ENCODE peak calls at places on chromosomes 2 and 18, in ten cellular contexts. One of them, this sample, is unnamed.

GRCh38 chr2:44126106-44126797 is 42.4 kb upstream of the PPM1B start:
- DNase-seq in spleen: no peak
- DNase-seq in SK-N-SH: no peak
- DNase-seq in stomach: no peak
- DNase-seq in esophagus squamous epithelium: no peak
- DNase-seq in ovary: no peak
- DNase-seq in GM12864: no peak
- DNase-seq in Panc1: no peak
- DNase-seq in A549: peak; percentile 46
- DNase-seq in CD4-positive, alpha-beta T cell: no peak
- DNase-seq in this sample: peak; percentile 41

GRCh38 chr2:31171142-31171541 is 32.9 kb upstream of the GALNT14 start:
- DNase-seq in SK-N-SH: no peak
- DNase-seq in esophagus squamous epithelium: no peak
- DNase-seq in CD4-positive, alpha-beta T cell: no peak
- DNase-seq in GM12864: no peak
- DNase-seq in Panc1: no peak
- DNase-seq in spleen: no peak
- DNase-seq in A549: no peak
- DNase-seq in ovary: no peak
- DNase-seq in stomach: no peak
- DNase-seq in this sample: no peak

GRCh38 chr18:44743626-44744025 is 62.9 kb downstream of the SETBP1 start:
- DNase-seq in A549: no peak
- DNase-seq in stomach: no peak
- DNase-seq in spleen: no peak
- DNase-seq in ovary: no peak
- DNase-seq in CD4-positive, alpha-beta T cell: no peak
- DNase-seq in esophagus squamous epithelium: no peak
- DNase-seq in GM12864: no peak
- DNase-seq in SK-N-SH: peak; percentile 10
- DNase-seq in Panc1: no peak
- DNase-seq in this sample: no peak

GRCh38 chr2:241011751-241012510 is 13.5 kb downstream of the SNED1 start:
- DNase-seq in spleen: peak; percentile 58
- DNase-seq in stomach: peak; percentile 15
- DNase-seq in GM12864: no peak
- DNase-seq in esophagus squamous epithelium: no peak
- DNase-seq in CD4-positive, alpha-beta T cell: no peak
- DNase-seq in ovary: peak; percentile 9
- DNase-seq in A549: no peak
- DNase-seq in Panc1: no peak
- DNase-seq in SK-N-SH: peak; percentile 40
- DNase-seq in this sample: no peak

GRCh38 chr18:74929110-74929509 is 279.8 kb downstream of the PTGR3 start:
- DNase-seq in SK-N-SH: peak; percentile 25
- DNase-seq in Panc1: no peak
- DNase-seq in CD4-positive, alpha-beta T cell: no peak
- DNase-seq in stomach: peak; percentile 76
- DNase-seq in GM12864: no peak
- DNase-seq in spleen: peak; percentile 78
- DNase-seq in ovary: no peak
- DNase-seq in A549: no peak
- DNase-seq in esophagus squamous epithelium: no peak
- DNase-seq in this sample: no peak

GRCh38 chr2:237665713-237666143 is 38.3 kb downstream of the LRRFIP1 start:
- DNase-seq in esophagus squamous epithelium: no peak
- DNase-seq in ovary: no peak
- DNase-seq in GM12864: no peak
- DNase-seq in stomach: no peak
- DNase-seq in SK-N-SH: no peak
- DNase-seq in A549: no peak
- DNase-seq in spleen: no peak
- DNase-seq in CD4-positive, alpha-beta T cell: no peak
- DNase-seq in Panc1: no peak
- DNase-seq in this sample: no peak

GRCh38 chr2:228613133-228613532 is 431.6 kb upstream of the SPHKAP start:
- DNase-seq in CD4-positive, alpha-beta T cell: no peak
- DNase-seq in stomach: no peak
- DNase-seq in ovary: no peak
- DNase-seq in esophagus squamous epithelium: no peak
- DNase-seq in GM12864: no peak
- DNase-seq in Panc1: peak; percentile 5
- DNase-seq in SK-N-SH: no peak
- DNase-seq in spleen: no peak
- DNase-seq in A549: peak; percentile 5
- DNase-seq in this sample: peak; percentile 85

GRCh38 chr2:190678444-190679162 is 29.7 kb downstream of the NAB1 start:
- DNase-seq in spleen: no peak
- DNase-seq in Panc1: no peak
- DNase-seq in A549: no peak
- DNase-seq in CD4-positive, alpha-beta T cell: no peak
- DNase-seq in SK-N-SH: no peak
- DNase-seq in stomach: no peak
- DNase-seq in esophagus squamous epithelium: no peak
- DNase-seq in GM12864: peak; percentile 89
- DNase-seq in ovary: no peak
- DNase-seq in this sample: no peak

GRCh38 chr2:147662221-147662620 is 182.6 kb upstream of the ACVR2A start:
- DNase-seq in CD4-positive, alpha-beta T cell: no peak
- DNase-seq in Panc1: no peak
- DNase-seq in spleen: no peak
- DNase-seq in SK-N-SH: no peak
- DNase-seq in GM12864: no peak
- DNase-seq in esophagus squamous epithelium: no peak
- DNase-seq in ovary: no peak
- DNase-seq in A549: no peak
- DNase-seq in stomach: no peak
- DNase-seq in this sample: no peak

GRCh38 chr2:147660680-147661079 is 184.1 kb upstream of the ACVR2A start:
- DNase-seq in esophagus squamous epithelium: no peak
- DNase-seq in CD4-positive, alpha-beta T cell: no peak
- DNase-seq in Panc1: no peak
- DNase-seq in SK-N-SH: no peak
- DNase-seq in ovary: no peak
- DNase-seq in A549: no peak
- DNase-seq in spleen: no peak
- DNase-seq in stomach: no peak
- DNase-seq in GM12864: no peak
- DNase-seq in this sample: no peak

GRCh38 chr2:147659051-147659450 is 185.8 kb upstream of the ACVR2A start:
- DNase-seq in spleen: no peak
- DNase-seq in A549: no peak
- DNase-seq in Panc1: no peak
- DNase-seq in esophagus squamous epithelium: no peak
- DNase-seq in stomach: no peak
- DNase-seq in SK-N-SH: no peak
- DNase-seq in ovary: no peak
- DNase-seq in CD4-positive, alpha-beta T cell: no peak
- DNase-seq in GM12864: no peak
- DNase-seq in this sample: no peak

DNA sequence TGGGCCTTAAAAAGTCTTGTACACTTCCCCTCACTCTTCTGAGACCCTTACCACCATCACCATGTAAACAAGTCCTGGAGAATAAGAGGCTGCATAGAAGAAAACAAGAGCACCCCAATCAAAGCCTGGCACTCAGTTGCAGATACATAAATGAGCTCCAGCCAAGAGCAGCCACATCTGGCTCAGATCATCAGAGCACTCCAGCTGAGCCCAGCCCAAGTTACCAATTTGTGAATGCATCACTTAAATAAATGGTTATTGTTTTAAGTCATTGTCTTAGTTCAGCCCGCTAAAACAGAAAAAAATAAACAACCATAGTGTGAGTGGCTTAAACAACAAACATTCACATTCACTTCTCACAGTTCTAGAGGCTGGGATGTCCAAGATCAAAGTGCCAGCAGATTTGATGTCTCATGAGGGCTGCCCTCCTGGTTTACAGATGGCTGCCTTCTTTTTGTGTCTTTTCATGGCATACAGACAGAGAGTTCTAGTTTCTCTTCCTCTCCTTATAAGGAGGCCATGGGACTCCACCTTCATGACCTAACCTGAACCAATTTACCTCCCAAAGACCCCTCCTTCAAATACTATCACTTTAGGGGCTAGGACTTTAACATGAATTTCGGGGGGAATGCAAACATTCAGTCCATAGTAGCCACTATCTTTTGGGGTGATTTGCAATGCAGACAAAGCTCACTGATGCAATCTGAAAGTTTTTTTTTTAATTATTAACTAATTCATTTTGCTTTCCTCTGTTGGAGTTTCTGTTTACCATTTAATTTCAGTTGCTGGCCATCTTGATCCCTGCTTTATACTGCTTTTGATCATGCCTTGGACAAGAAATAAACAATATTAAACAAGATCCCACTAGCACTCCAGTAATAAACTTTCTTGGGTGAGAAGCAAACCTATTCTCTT is 187.5 kb upstream of the ACVR2A start:
- DNase-seq in spleen: no peak
- DNase-seq in SK-N-SH: no peak
- DNase-seq in stomach: no peak
- DNase-seq in GM12864: no peak
- DNase-seq in esophagus squamous epithelium: no peak
- DNase-seq in A549: no peak
- DNase-seq in CD4-positive, alpha-beta T cell: no peak
- DNase-seq in ovary: no peak
- DNase-seq in Panc1: no peak
- DNase-seq in this sample: no peak
- TF ChIP-seq CTCF in spleen: no peak
- TF ChIP-seq CTCF in SK-N-SH: no peak
- TF ChIP-seq CTCF in stomach: no peak
- TF ChIP-seq CTCF in GM12864: no peak
- TF ChIP-seq CTCF in esophagus squamous epithelium: no peak
- TF ChIP-seq CTCF in A549: no peak
- TF ChIP-seq CTCF in CD4-positive, alpha-beta T cell: no peak
- TF ChIP-seq CTCF in ovary: no peak
- TF ChIP-seq CTCF in Panc1: no peak
- TF ChIP-seq CTCF in this sample: no peak

GRCh38 chr2:95329401-95329800 is 32.3 kb downstream of the KCNIP3 start:
- DNase-seq in Panc1: no peak
- DNase-seq in GM12864: no peak
- DNase-seq in CD4-positive, alpha-beta T cell: no peak
- DNase-seq in esophagus squamous epithelium: no peak
- DNase-seq in spleen: no peak
- DNase-seq in ovary: no peak
- DNase-seq in SK-N-SH: no peak
- DNase-seq in A549: no peak
- DNase-seq in stomach: no peak
- DNase-seq in this sample: no peak

GRCh38 chr2:95331606-95332005 is 34.5 kb downstream of the KCNIP3 start:
- DNase-seq in GM12864: no peak
- DNase-seq in CD4-positive, alpha-beta T cell: no peak
- DNase-seq in stomach: no peak
- DNase-seq in esophagus squamous epithelium: no peak
- DNase-seq in Panc1: no peak
- DNase-seq in ovary: no peak
- DNase-seq in A549: no peak
- DNase-seq in SK-N-SH: no peak
- DNase-seq in spleen: no peak
- DNase-seq in this sample: no peak

GRCh38 chr2:95330939-95331338 is 33.8 kb downstream of the KCNIP3 start:
- DNase-seq in SK-N-SH: no peak
- DNase-seq in A549: no peak
- DNase-seq in Panc1: no peak
- DNase-seq in GM12864: no peak
- DNase-seq in esophagus squamous epithelium: no peak
- DNase-seq in stomach: no peak
- DNase-seq in ovary: no peak
- DNase-seq in CD4-positive, alpha-beta T cell: no peak
- DNase-seq in spleen: peak; percentile 51
- DNase-seq in this sample: no peak

GRCh38 chr2:95328386-95329125 is 31.4 kb downstream of the KCNIP3 start:
- DNase-seq in stomach: no peak
- DNase-seq in Panc1: no peak
- DNase-seq in esophagus squamous epithelium: no peak
- DNase-seq in GM12864: no peak
- DNase-seq in SK-N-SH: no peak
- DNase-seq in ovary: no peak
- DNase-seq in spleen: no peak
- DNase-seq in CD4-positive, alpha-beta T cell: no peak
- DNase-seq in A549: no peak
- DNase-seq in this sample: no peak

GRCh38 chr2:95329891-95330822 is 33.0 kb downstream of the KCNIP3 start:
- DNase-seq in ovary: no peak
- DNase-seq in esophagus squamous epithelium: no peak
- DNase-seq in stomach: no peak
- DNase-seq in spleen: no peak
- DNase-seq in A549: no peak
- DNase-seq in CD4-positive, alpha-beta T cell: no peak
- DNase-seq in GM12864: no peak
- DNase-seq in SK-N-SH: peak; percentile 45
- DNase-seq in Panc1: no peak
- DNase-seq in this sample: peak; percentile 43
- TF ChIP-seq CTCF in ovary: no peak
- TF ChIP-seq CTCF in esophagus squamous epithelium: no peak
- TF ChIP-seq CTCF in stomach: no peak
- TF ChIP-seq CTCF in spleen: no peak
- TF ChIP-seq CTCF in A549: no peak
- TF ChIP-seq CTCF in CD4-positive, alpha-beta T cell: no peak
- TF ChIP-seq CTCF in GM12864: no peak
- TF ChIP-seq CTCF in SK-N-SH: peak; percentile 9
- TF ChIP-seq CTCF in Panc1: no peak
- TF ChIP-seq CTCF in this sample: no peak

GRCh38 chr2:186503827-186504606 is 18.0 kb downstream of the ZC3H15 start:
- DNase-seq in SK-N-SH: peak; percentile 29
- DNase-seq in spleen: no peak
- DNase-seq in esophagus squamous epithelium: no peak
- DNase-seq in Panc1: no peak
- DNase-seq in GM12864: no peak
- DNase-seq in CD4-positive, alpha-beta T cell: no peak
- DNase-seq in stomach: no peak
- DNase-seq in A549: peak; percentile 37
- DNase-seq in ovary: no peak
- DNase-seq in this sample: peak; percentile 35
- TF ChIP-seq CTCF in SK-N-SH: peak; percentile 79
- TF ChIP-seq CTCF in spleen: no peak
- TF ChIP-seq CTCF in esophagus squamous epithelium: peak; percentile 74
- TF ChIP-seq CTCF in Panc1: peak; percentile 63
- TF ChIP-seq CTCF in GM12864: peak; percentile 40
- TF ChIP-seq CTCF in CD4-positive, alpha-beta T cell: peak; percentile 78
- TF ChIP-seq CTCF in stomach: peak; percentile 58
- TF ChIP-seq CTCF in A549: peak; percentile 81
- TF ChIP-seq CTCF in ovary: peak; percentile 29
- TF ChIP-seq CTCF in this sample: peak; percentile 42

GRCh38 chr2:169476459-169476858 is 2.8 kb upstream of the BBS5 start:
- DNase-seq in CD4-positive, alpha-beta T cell: no peak
- DNase-seq in A549: peak; percentile 17
- DNase-seq in GM12864: no peak
- DNase-seq in esophagus squamous epithelium: no peak
- DNase-seq in ovary: no peak
- DNase-seq in spleen: no peak
- DNase-seq in stomach: no peak
- DNase-seq in SK-N-SH: no peak
- DNase-seq in Panc1: no peak
- DNase-seq in this sample: peak; percentile 68

GRCh38 chr2:169478339-169478738 is 955 bp upstream of the BBS5 start:
- DNase-seq in ovary: no peak
- DNase-seq in esophagus squamous epithelium: no peak
- DNase-seq in GM12864: no peak
- DNase-seq in CD4-positive, alpha-beta T cell: no peak
- DNase-seq in SK-N-SH: no peak
- DNase-seq in spleen: no peak
- DNase-seq in A549: no peak
- DNase-seq in Panc1: no peak
- DNase-seq in stomach: no peak
- DNase-seq in this sample: no peak

GRCh38 chr2:169478745-169479256 is 493 bp upstream of the BBS5 start:
- DNase-seq in SK-N-SH: no peak
- DNase-seq in Panc1: no peak
- DNase-seq in stomach: no peak
- DNase-seq in ovary: no peak
- DNase-seq in GM12864: no peak
- DNase-seq in esophagus squamous epithelium: no peak
- DNase-seq in spleen: no peak
- DNase-seq in A549: no peak
- DNase-seq in CD4-positive, alpha-beta T cell: no peak
- DNase-seq in this sample: no peak

GRCh38 chr2:169479257-169480078 is at the start of gene BBS5:
- DNase-seq in CD4-positive, alpha-beta T cell: peak; percentile 48
- DNase-seq in ovary: peak; percentile 82
- DNase-seq in stomach: peak; percentile 82
- DNase-seq in esophagus squamous epithelium: peak; percentile 11
- DNase-seq in SK-N-SH: peak; percentile 86
- DNase-seq in spleen: peak; percentile 95
- DNase-seq in Panc1: peak; percentile 33
- DNase-seq in A549: peak; percentile 84
- DNase-seq in GM12864: peak; percentile 27
- DNase-seq in this sample: peak; percentile 77

DNA sequence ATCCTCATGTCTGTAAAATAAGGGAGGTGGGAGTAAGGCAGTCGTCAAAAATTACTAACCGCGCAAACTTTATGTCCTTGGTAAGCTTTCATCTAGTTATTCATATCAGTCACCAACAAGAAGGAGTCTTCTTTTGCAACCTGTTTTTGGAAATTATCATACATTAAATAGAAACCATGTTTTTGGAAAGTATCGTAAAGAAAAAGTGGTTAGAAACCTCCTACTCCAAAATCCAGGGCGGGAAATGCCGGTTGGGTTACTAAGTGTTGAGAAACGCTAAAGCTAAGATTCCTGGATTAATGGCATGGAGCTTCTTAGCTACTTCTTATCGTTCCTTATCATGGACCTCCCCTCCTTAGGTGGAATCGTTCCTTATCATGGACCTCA is 778 bp downstream of the BBS5 start:
- DNase-seq in SK-N-SH: no peak
- DNase-seq in CD4-positive, alpha-beta T cell: no peak
- DNase-seq in spleen: no peak
- DNase-seq in GM12864: no peak
- DNase-seq in A549: no peak
- DNase-seq in Panc1: no peak
- DNase-seq in esophagus squamous epithelium: no peak
- DNase-seq in stomach: no peak
- DNase-seq in ovary: no peak
- DNase-seq in this sample: no peak
- TF ChIP-seq CTCF in SK-N-SH: no peak
- TF ChIP-seq CTCF in CD4-positive, alpha-beta T cell: no peak
- TF ChIP-seq CTCF in spleen: no peak
- TF ChIP-seq CTCF in GM12864: no peak
- TF ChIP-seq CTCF in A549: no peak
- TF ChIP-seq CTCF in Panc1: no peak
- TF ChIP-seq CTCF in esophagus squamous epithelium: no peak
- TF ChIP-seq CTCF in stomach: no peak
- TF ChIP-seq CTCF in ovary: no peak
- TF ChIP-seq CTCF in this sample: no peak

This sample was measured in MCF 10A.